ENCODE peak calls at places on chromosomes 6 and 20, in eight cellular contexts. One of them, this sample, is unnamed.
A peak's percentile ranks its signal among the peaks of the same experiment; 100 is the strongest.

GRCh38 chr6:116633685-116634084 is 17.4 kb downstream of the RSPH4A start:
- DNase-seq in stimulated activated CD4-positive, alpha-beta T cell treated with anti-CD3 and anti-CD28 coated beads, Interleukin-12 subunit alpha, Interleukin-12 subunit beta, amount 100 ng/mL, for 4 hours: no peak
- DNase-seq in activated CD4-positive, CD25-positive, alpha-beta regulatory T cell: no peak
- DNase-seq in A172: no peak
- DNase-seq in uterus: no peak
- DNase-seq in psoas muscle: no peak
- DNase-seq in pancreas: no peak
- DNase-seq in iPS-NIHi11: peak; percentile 26
- DNase-seq in this sample: no peak

GRCh38 chr6:44301782-44302564 is 11.2 kb downstream of the AARS2 start:
- DNase-seq in A172: no peak
- DNase-seq in pancreas: no peak
- DNase-seq in stimulated activated CD4-positive, alpha-beta T cell treated with anti-CD3 and anti-CD28 coated beads, Interleukin-12 subunit alpha, Interleukin-12 subunit beta, amount 100 ng/mL, for 4 hours: no peak
- DNase-seq in uterus: no peak
- DNase-seq in activated CD4-positive, CD25-positive, alpha-beta regulatory T cell: no peak
- DNase-seq in psoas muscle: no peak
- DNase-seq in iPS-NIHi11: no peak
- DNase-seq in this sample: no peak

GRCh38 chr20:51749674-51750036 is 18.5 kb downstream of the ATP9A start:
- DNase-seq in psoas muscle: no peak
- DNase-seq in uterus: no peak
- DNase-seq in stimulated activated CD4-positive, alpha-beta T cell treated with anti-CD3 and anti-CD28 coated beads, Interleukin-12 subunit alpha, Interleukin-12 subunit beta, amount 100 ng/mL, for 4 hours: no peak
- DNase-seq in pancreas: no peak
- DNase-seq in iPS-NIHi11: no peak
- DNase-seq in activated CD4-positive, CD25-positive, alpha-beta regulatory T cell: no peak
- DNase-seq in A172: peak; percentile 80
- DNase-seq in this sample: no peak

GRCh38 chr6:124674042-124674441 is 288.2 kb upstream of the RNF217 start:
- DNase-seq in psoas muscle: no peak
- DNase-seq in pancreas: no peak
- DNase-seq in activated CD4-positive, CD25-positive, alpha-beta regulatory T cell: no peak
- DNase-seq in uterus: no peak
- DNase-seq in stimulated activated CD4-positive, alpha-beta T cell treated with anti-CD3 and anti-CD28 coated beads, Interleukin-12 subunit alpha, Interleukin-12 subunit beta, amount 100 ng/mL, for 4 hours: no peak
- DNase-seq in A172: no peak
- DNase-seq in iPS-NIHi11: no peak
- DNase-seq in this sample: no peak

GRCh38 chr6:31663961-31664789 is 622 bp downstream of the GPANK1 start:
- DNase-seq in A172: peak; percentile 87
- DNase-seq in iPS-NIHi11: no peak
- DNase-seq in uterus: peak; percentile 64
- DNase-seq in pancreas: no peak
- DNase-seq in psoas muscle: peak; percentile 72
- DNase-seq in stimulated activated CD4-positive, alpha-beta T cell treated with anti-CD3 and anti-CD28 coated beads, Interleukin-12 subunit alpha, Interleukin-12 subunit beta, amount 100 ng/mL, for 4 hours: no peak
- DNase-seq in activated CD4-positive, CD25-positive, alpha-beta regulatory T cell: no peak
- DNase-seq in this sample: no peak

GRCh38 chr6:34791164-34791841 is 580 bp upstream of the BLTP3A start:
- DNase-seq in stimulated activated CD4-positive, alpha-beta T cell treated with anti-CD3 and anti-CD28 coated beads, Interleukin-12 subunit alpha, Interleukin-12 subunit beta, amount 100 ng/mL, for 4 hours: peak; percentile 41
- DNase-seq in iPS-NIHi11: peak; percentile 65
- DNase-seq in activated CD4-positive, CD25-positive, alpha-beta regulatory T cell: peak; percentile 23
- DNase-seq in A172: peak; percentile 22
- DNase-seq in psoas muscle: peak; percentile 65
- DNase-seq in pancreas: peak; percentile 51
- DNase-seq in uterus: peak; percentile 30
- DNase-seq in this sample: no peak

GRCh38 chr6:98486052-98486451 is 348.3 kb upstream of the POU3F2 start:
- DNase-seq in psoas muscle: no peak
- DNase-seq in activated CD4-positive, CD25-positive, alpha-beta regulatory T cell: no peak
- DNase-seq in A172: no peak
- DNase-seq in pancreas: no peak
- DNase-seq in iPS-NIHi11: no peak
- DNase-seq in stimulated activated CD4-positive, alpha-beta T cell treated with anti-CD3 and anti-CD28 coated beads, Interleukin-12 subunit alpha, Interleukin-12 subunit beta, amount 100 ng/mL, for 4 hours: no peak
- DNase-seq in uterus: no peak
- DNase-seq in this sample: no peak

GRCh38 chr6:138162104-138162946 is 586 bp downstream of the ARFGEF3 start:
- DNase-seq in activated CD4-positive, CD25-positive, alpha-beta regulatory T cell: no peak
- DNase-seq in uterus: no peak
- DNase-seq in stimulated activated CD4-positive, alpha-beta T cell treated with anti-CD3 and anti-CD28 coated beads, Interleukin-12 subunit alpha, Interleukin-12 subunit beta, amount 100 ng/mL, for 4 hours: no peak
- DNase-seq in pancreas: peak; percentile 35
- DNase-seq in iPS-NIHi11: peak; percentile 63
- DNase-seq in A172: no peak
- DNase-seq in psoas muscle: no peak
- DNase-seq in this sample: no peak

GRCh38 chr20:8722277-8722928 is 346.5 kb upstream of the PLCB4 start:
- DNase-seq in psoas muscle: no peak
- DNase-seq in activated CD4-positive, CD25-positive, alpha-beta regulatory T cell: no peak
- DNase-seq in stimulated activated CD4-positive, alpha-beta T cell treated with anti-CD3 and anti-CD28 coated beads, Interleukin-12 subunit alpha, Interleukin-12 subunit beta, amount 100 ng/mL, for 4 hours: no peak
- DNase-seq in iPS-NIHi11: peak; percentile 61
- DNase-seq in pancreas: no peak
- DNase-seq in A172: peak; percentile 67
- DNase-seq in uterus: peak; percentile 21
- DNase-seq in this sample: peak; percentile 23

GRCh38 chr20:23150304-23151007 is 64.3 kb upstream of the CD93 start:
- DNase-seq in pancreas: no peak
- DNase-seq in A172: no peak
- DNase-seq in iPS-NIHi11: no peak
- DNase-seq in activated CD4-positive, CD25-positive, alpha-beta regulatory T cell: no peak
- DNase-seq in uterus: no peak
- DNase-seq in psoas muscle: peak; percentile 75
- DNase-seq in stimulated activated CD4-positive, alpha-beta T cell treated with anti-CD3 and anti-CD28 coated beads, Interleukin-12 subunit alpha, Interleukin-12 subunit beta, amount 100 ng/mL, for 4 hours: no peak
- DNase-seq in this sample: no peak

GRCh38 chr6:53854843-53855567 is 60.2 kb downstream of the LRRC1 start:
- DNase-seq in psoas muscle: no peak
- DNase-seq in pancreas: no peak
- DNase-seq in stimulated activated CD4-positive, alpha-beta T cell treated with anti-CD3 and anti-CD28 coated beads, Interleukin-12 subunit alpha, Interleukin-12 subunit beta, amount 100 ng/mL, for 4 hours: no peak
- DNase-seq in uterus: no peak
- DNase-seq in activated CD4-positive, CD25-positive, alpha-beta regulatory T cell: no peak
- DNase-seq in iPS-NIHi11: no peak
- DNase-seq in A172: no peak
- DNase-seq in this sample: peak; percentile 50